ENCODE peak calls at places on chromosome 16, in four cellular contexts. One of them, this sample, is unnamed.
A peak's percentile ranks its signal among the peaks of the same experiment; 100 is the strongest.

GRCh38 chr16:31466381-31466841 is 5.5 kb upstream of the TGFB1I1 start:
- DNase-seq in A549: no peak
- DNase-seq in HepG2: no peak
- DNase-seq in K562: no peak
- DNase-seq in this sample: no peak

GRCh38 chr16:73214825-73215481 is 167.0 kb upstream of the ZFHX3 start:
- DNase-seq in A549: no peak
- DNase-seq in HepG2: no peak
- DNase-seq in K562: no peak
- DNase-seq in this sample: no peak

GRCh38 chr16:5347561-5347960 is 250.0 kb upstream of the EEF2KMT start:
- DNase-seq in A549: no peak
- DNase-seq in HepG2: no peak
- DNase-seq in K562: no peak
- DNase-seq in this sample: no peak

GRCh38 chr16:31128711-31129567 is 6.6 kb downstream of the PRSS8 start:
- DNase-seq in A549: no peak
- DNase-seq in HepG2: no peak
- DNase-seq in K562: peak; percentile 84
- DNase-seq in this sample: no peak

GRCh38 chr16:8996891-8997290 is 33.2 kb upstream of the USP7 start:
- DNase-seq in A549: peak; percentile 43
- DNase-seq in HepG2: peak; percentile 50
- DNase-seq in K562: peak; percentile 79
- DNase-seq in this sample: no peak

GRCh38 chr16:77250395-77250794 is 51.2 kb downstream of the SYCE1L start:
- DNase-seq in A549: no peak
- DNase-seq in HepG2: no peak
- DNase-seq in K562: no peak
- DNase-seq in this sample: no peak

GRCh38 chr16:66462912-66463311 is 35.8 kb downstream of the BEAN1 start:
- DNase-seq in A549: no peak
- DNase-seq in HepG2: no peak
- DNase-seq in K562: no peak
- DNase-seq in this sample: no peak

GRCh38 chr16:23962001-23962400 is 126.2 kb downstream of the PRKCB start:
- DNase-seq in A549: no peak
- DNase-seq in HepG2: no peak
- DNase-seq in K562: no peak
- DNase-seq in this sample: no peak

GRCh38 chr16:5066511-5066910 is 755 bp upstream of the C16orf89 start:
- DNase-seq in A549: no peak
- DNase-seq in HepG2: no peak
- DNase-seq in K562: peak; percentile 0
- DNase-seq in this sample: no peak

GRCh38 chr16:72805486-72805885 is 242.4 kb downstream of the ZFHX3 start:
- DNase-seq in A549: no peak
- DNase-seq in HepG2: no peak
- DNase-seq in K562: no peak
- DNase-seq in this sample: no peak

GRCh38 chr16:53052519-53053501 is at the start of gene CHD9NB:
- DNase-seq in A549: peak; percentile 93
- DNase-seq in HepG2: peak; percentile 89
- DNase-seq in K562: no peak
- DNase-seq in this sample: no peak

GRCh38 chr16:66207864-66208226 is 158.6 kb upstream of the CDH5 start:
- DNase-seq in A549: no peak
- DNase-seq in HepG2: no peak
- DNase-seq in K562: no peak
- DNase-seq in this sample: no peak

GRCh38 chr16:70805787-70806186 is 4.8 kb upstream of the VAC14 start:
- DNase-seq in A549: no peak
- DNase-seq in HepG2: no peak
- DNase-seq in K562: no peak
- DNase-seq in this sample: no peak

GRCh38 chr16:89374393-89374948 is 115.9 kb downstream of the ANKRD11 start:
- DNase-seq in A549: peak; percentile 31
- DNase-seq in HepG2: no peak
- DNase-seq in K562: no peak
- DNase-seq in this sample: peak; percentile 52

GRCh38 chr16:80931985-80932720 is 74.5 kb downstream of the CMC2 start:
- DNase-seq in A549: peak; percentile 71
- DNase-seq in HepG2: peak; percentile 23
- DNase-seq in K562: peak; percentile 25
- DNase-seq in this sample: peak; percentile 65

GRCh38 chr16:17026600-17027242 is 444.0 kb downstream of the XYLT1 start:
- DNase-seq in A549: no peak
- DNase-seq in HepG2: no peak
- DNase-seq in K562: no peak
- DNase-seq in this sample: no peak

GRCh38 chr16:14151256-14152030 is 80.3 kb downstream of the MRTFB start:
- DNase-seq in A549: peak; percentile 75
- DNase-seq in HepG2: no peak
- DNase-seq in K562: no peak
- DNase-seq in this sample: no peak

GRCh38 chr16:89037261-89038152 is 56.1 kb upstream of the ACSF3 start:
- DNase-seq in A549: peak; percentile 38
- DNase-seq in HepG2: no peak
- DNase-seq in K562: peak; percentile 76
- DNase-seq in this sample: peak; percentile 78

GRCh38 chr16:28992496-28992895 is 7.6 kb downstream of the LAT start:
- DNase-seq in A549: no peak
- DNase-seq in HepG2: no peak
- DNase-seq in K562: no peak
- DNase-seq in this sample: no peak

DNA sequence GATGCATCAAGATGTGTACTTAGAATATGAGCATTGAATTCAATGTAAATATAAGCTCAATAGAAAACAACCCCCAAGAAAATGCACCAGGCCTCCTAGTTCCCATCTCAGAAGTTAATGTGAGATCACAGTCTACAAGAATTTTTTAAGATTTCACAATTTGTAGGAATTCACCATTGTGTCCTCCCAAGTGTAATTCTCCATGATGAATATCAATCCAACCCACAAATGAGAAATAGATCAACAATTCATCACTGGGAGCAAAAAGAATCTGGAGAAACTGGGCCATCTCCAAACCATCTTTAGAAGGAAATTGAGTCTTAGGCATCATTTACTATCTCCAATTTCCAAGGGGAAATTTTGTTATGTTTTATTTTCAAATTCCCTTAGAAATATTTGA is 310.5 kb upstream of the GOT2 start:
- DNase-seq in A549: no peak
- DNase-seq in HepG2: no peak
- DNase-seq in K562: no peak
- DNase-seq in this sample: no peak
- TF ChIP-seq USF2 in A549: no peak
- TF ChIP-seq USF2 in HepG2: no peak
- TF ChIP-seq USF2 in K562: no peak
- TF ChIP-seq USF2 in this sample: no peak

DNA sequence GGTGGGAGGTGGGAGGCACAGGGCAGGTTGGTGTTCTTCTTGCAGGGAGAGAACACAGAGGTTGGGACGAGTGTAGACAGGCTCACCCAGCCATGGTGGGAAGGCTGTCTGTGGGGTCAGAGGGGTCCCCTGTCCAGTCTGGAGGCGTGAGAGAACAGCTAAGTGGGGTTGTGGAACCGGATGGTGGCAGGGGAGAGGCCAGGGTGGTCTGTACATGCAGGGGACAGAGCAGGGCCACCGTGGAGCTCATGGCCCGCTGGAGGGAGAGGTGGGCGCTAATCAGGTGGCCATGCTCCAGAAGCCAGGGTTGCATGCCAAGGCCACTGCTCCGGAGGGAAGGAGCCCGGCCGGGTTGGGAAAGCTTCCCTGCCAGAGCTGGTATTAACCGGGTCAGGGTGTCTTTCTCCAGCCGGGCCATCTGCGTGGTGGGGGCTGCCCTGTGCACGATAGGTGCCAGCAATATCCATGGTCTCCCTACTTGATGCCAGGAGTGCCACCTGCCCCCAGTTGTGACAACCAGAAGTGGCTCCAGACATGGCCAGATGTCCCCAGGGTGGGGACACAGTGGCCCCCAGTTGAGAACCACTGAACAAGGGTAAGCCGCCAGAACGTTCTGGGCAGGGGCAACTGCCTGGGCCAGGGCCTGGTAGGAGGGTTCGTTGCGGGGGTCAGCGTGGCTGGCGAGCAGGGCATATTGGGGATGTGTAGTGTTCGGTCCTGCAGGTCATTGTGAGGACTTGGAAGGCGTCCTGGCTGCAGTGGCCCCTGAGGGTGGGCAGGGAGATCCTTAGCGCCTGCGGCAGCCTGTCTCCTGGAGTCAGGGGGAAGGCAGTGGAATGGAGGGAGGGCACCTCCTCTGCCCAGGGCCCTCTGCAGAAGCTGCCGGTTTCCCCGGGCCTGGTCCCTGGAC is 5.1 kb downstream of the SNN start:
- DNase-seq in A549: no peak
- DNase-seq in HepG2: no peak
- DNase-seq in K562: no peak
- DNase-seq in this sample: no peak
- TF ChIP-seq NR3C1 in A549: no peak
- TF ChIP-seq NR3C1 in HepG2: no peak
- TF ChIP-seq NR3C1 in K562: no peak
- TF ChIP-seq NR3C1 in this sample: no peak

GRCh38 chr16:19967963-19968362 is 83.3 kb upstream of the GPRC5B start:
- DNase-seq in A549: no peak
- DNase-seq in HepG2: no peak
- DNase-seq in K562: no peak
- DNase-seq in this sample: no peak

GRCh38 chr16:19960183-19960582 is 75.5 kb upstream of the GPRC5B start:
- DNase-seq in A549: no peak
- DNase-seq in HepG2: no peak
- DNase-seq in K562: no peak
- DNase-seq in this sample: no peak

GRCh38 chr16:19967561-19967960 is 82.9 kb upstream of the GPRC5B start:
- DNase-seq in A549: no peak
- DNase-seq in HepG2: no peak
- DNase-seq in K562: no peak
- DNase-seq in this sample: no peak

GRCh38 chr16:19959736-19960135 is 75.1 kb upstream of the GPRC5B start:
- DNase-seq in A549: no peak
- DNase-seq in HepG2: no peak
- DNase-seq in K562: no peak
- DNase-seq in this sample: no peak

DNA sequence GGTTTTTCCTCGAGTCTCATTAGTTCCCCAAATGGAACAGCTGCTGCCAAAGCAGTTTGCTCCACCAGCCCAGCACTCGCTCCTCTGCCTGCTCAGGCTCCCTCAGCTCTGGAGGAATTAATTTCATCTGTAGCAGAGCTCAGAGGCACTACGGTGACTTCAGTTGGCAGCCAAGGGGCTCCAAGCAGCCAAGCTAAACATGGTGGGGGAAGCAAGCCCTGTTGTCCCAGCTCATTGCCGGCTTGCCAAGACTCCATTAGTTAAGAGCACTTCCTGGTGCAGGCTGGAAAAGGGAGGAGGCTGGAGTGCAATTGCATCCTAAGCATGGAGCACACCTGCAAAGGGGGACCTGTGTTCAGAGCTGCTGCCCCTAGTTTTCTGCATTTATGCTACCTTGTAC is 78.7 kb upstream of the GPRC5B start:
- DNase-seq in A549: no peak
- DNase-seq in HepG2: no peak
- DNase-seq in K562: no peak
- DNase-seq in this sample: no peak
- TF ChIP-seq MAX in A549: no peak
- TF ChIP-seq MAX in HepG2: no peak
- TF ChIP-seq MAX in K562: no peak
- TF ChIP-seq MAX in this sample: no peak

DNA sequence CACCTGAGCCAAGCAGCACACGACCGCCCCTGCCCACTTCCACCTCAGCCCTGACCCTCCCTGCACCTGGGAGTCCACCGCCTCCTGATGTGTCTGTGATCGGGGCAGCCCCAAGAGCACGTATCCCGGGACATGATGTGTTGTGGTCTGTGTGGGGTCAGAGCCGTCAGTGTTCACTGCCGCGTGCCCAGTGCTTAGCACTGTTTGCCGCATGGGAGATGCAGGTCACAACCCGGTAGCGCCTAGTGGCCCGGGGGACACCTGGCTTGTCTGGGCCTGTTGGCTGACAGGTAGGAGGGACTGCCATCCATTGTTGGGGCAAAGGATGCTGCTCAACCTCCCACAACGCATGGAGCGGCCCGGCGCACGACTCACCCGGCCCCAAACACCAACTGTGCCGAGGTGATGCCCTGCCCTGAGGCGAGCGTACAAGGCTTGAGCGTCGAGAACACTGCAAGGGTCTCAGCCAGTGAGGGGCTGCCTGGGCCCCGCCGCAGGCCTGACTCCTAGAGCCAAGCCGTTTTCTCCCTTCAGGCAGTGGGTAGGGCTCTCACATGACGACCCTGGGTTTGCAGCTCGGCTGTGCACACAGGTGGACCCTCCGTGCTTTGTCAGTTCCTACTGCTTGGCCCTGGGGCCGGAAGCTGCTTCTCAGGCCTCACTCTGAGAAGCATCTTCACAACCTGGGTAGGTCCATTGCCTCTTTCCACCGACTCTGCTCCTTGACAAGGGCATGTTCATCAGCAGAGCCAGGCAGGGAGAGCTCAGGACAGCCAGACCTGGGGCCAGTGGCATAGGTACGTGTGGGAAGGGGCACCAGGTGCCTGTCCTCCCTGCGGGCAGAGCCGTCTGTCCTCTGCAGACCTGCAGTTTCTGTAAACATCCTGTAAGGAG is 5.9 kb upstream of the C16orf95 start:
- DNase-seq in A549: no peak
- DNase-seq in HepG2: no peak
- DNase-seq in K562: no peak
- DNase-seq in this sample: no peak
- TF ChIP-seq USF2 in A549: no peak
- TF ChIP-seq USF2 in HepG2: no peak
- TF ChIP-seq USF2 in K562: no peak
- TF ChIP-seq USF2 in this sample: no peak